ENCODE peak calls at places on chromosomes 12 and 14, in six cellular contexts. One of them, this sample, is unnamed.

GRCh38 chr12:13223176-13223806 is 26.8 kb downstream of the EMP1 start:
- DNase-seq in CD8-positive, alpha-beta T cell: no peak
- DNase-seq in uterus: no peak
- DNase-seq in tibial artery: no peak
- DNase-seq in A549: peak
- DNase-seq in pancreas: no peak
- DNase-seq in this sample: peak

GRCh38 chr14:52700701-52701172 is 5.4 kb upstream of the ERO1A start:
- DNase-seq in CD8-positive, alpha-beta T cell: no peak
- DNase-seq in uterus: no peak
- DNase-seq in tibial artery: no peak
- DNase-seq in A549: no peak
- DNase-seq in pancreas: no peak
- DNase-seq in this sample: peak

GRCh38 chr12:102298022-102298421 is 100.4 kb upstream of the PMCH start:
- DNase-seq in CD8-positive, alpha-beta T cell: no peak
- DNase-seq in uterus: no peak
- DNase-seq in tibial artery: no peak
- DNase-seq in A549: no peak
- DNase-seq in pancreas: no peak
- DNase-seq in this sample: peak

GRCh38 chr12:108823804-108824203 is 33.6 kb downstream of the SSH1 start:
- DNase-seq in CD8-positive, alpha-beta T cell: no peak
- DNase-seq in uterus: no peak
- DNase-seq in tibial artery: no peak
- DNase-seq in A549: no peak
- DNase-seq in pancreas: peak
- DNase-seq in this sample: no peak

GRCh38 chr12:46667547-46667946 is 158.2 kb downstream of the SLC38A4 start:
- DNase-seq in CD8-positive, alpha-beta T cell: no peak
- DNase-seq in uterus: no peak
- DNase-seq in tibial artery: no peak
- DNase-seq in A549: no peak
- DNase-seq in pancreas: no peak
- DNase-seq in this sample: peak

GRCh38 chr14:91869556-91869955 is 2.2 kb upstream of the TC2N start:
- DNase-seq in CD8-positive, alpha-beta T cell: peak
- DNase-seq in uterus: no peak
- DNase-seq in tibial artery: no peak
- DNase-seq in A549: no peak
- DNase-seq in pancreas: no peak
- DNase-seq in this sample: no peak

GRCh38 chr12:48917857-48918537 is 7.3 kb downstream of the FKBP11 start:
- DNase-seq in CD8-positive, alpha-beta T cell: peak
- DNase-seq in uterus: no peak
- DNase-seq in tibial artery: no peak
- DNase-seq in A549: no peak
- DNase-seq in pancreas: no peak
- DNase-seq in this sample: no peak

GRCh38 chr12:112473056-112473455 is 54.3 kb downstream of the PTPN11 start:
- DNase-seq in CD8-positive, alpha-beta T cell: no peak
- DNase-seq in uterus: no peak
- DNase-seq in tibial artery: no peak
- DNase-seq in A549: peak
- DNase-seq in pancreas: no peak
- DNase-seq in this sample: no peak

GRCh38 chr12:12338528-12339168 is 11.4 kb downstream of the MANSC1 start:
- DNase-seq in CD8-positive, alpha-beta T cell: no peak
- DNase-seq in uterus: no peak
- DNase-seq in tibial artery: no peak
- DNase-seq in A549: no peak
- DNase-seq in pancreas: no peak
- DNase-seq in this sample: peak

GRCh38 chr14:70810621-70811020 is 1.3 kb upstream of the MAP3K9 start:
- DNase-seq in CD8-positive, alpha-beta T cell: no peak
- DNase-seq in uterus: no peak
- DNase-seq in tibial artery: no peak
- DNase-seq in A549: no peak
- DNase-seq in pancreas: no peak
- DNase-seq in this sample: no peak

GRCh38 chr14:96139879-96140278 is 64.8 kb upstream of the BDKRB2 start:
- DNase-seq in CD8-positive, alpha-beta T cell: no peak
- DNase-seq in uterus: no peak
- DNase-seq in tibial artery: no peak
- DNase-seq in A549: no peak
- DNase-seq in pancreas: no peak
- DNase-seq in this sample: peak

GRCh38 chr14:91258021-91258618 is 13.6 kb upstream of the GPR68 start:
- DNase-seq in CD8-positive, alpha-beta T cell: no peak
- DNase-seq in uterus: peak
- DNase-seq in tibial artery: no peak
- DNase-seq in A549: no peak
- DNase-seq in pancreas: no peak
- DNase-seq in this sample: peak

GRCh38 chr12:54039417-54040147 is 6.7 kb downstream of the HOXC5 start:
- DNase-seq in CD8-positive, alpha-beta T cell: no peak
- DNase-seq in uterus: no peak
- DNase-seq in tibial artery: peak
- DNase-seq in A549: no peak
- DNase-seq in pancreas: no peak
- DNase-seq in this sample: no peak

GRCh38 chr12:97556201-97556824 is 93.7 kb downstream of the RMST start:
- DNase-seq in CD8-positive, alpha-beta T cell: no peak
- DNase-seq in uterus: no peak
- DNase-seq in tibial artery: no peak
- DNase-seq in A549: no peak
- DNase-seq in pancreas: no peak
- DNase-seq in this sample: peak

GRCh38 chr14:70698288-70698687 is 56.6 kb downstream of the TTC9 start:
- DNase-seq in CD8-positive, alpha-beta T cell: no peak
- DNase-seq in uterus: no peak
- DNase-seq in tibial artery: no peak
- DNase-seq in A549: peak
- DNase-seq in pancreas: no peak
- DNase-seq in this sample: peak

GRCh38 chr14:38705220-38705619 is 397.8 kb downstream of the SEC23A start:
- DNase-seq in CD8-positive, alpha-beta T cell: no peak
- DNase-seq in uterus: no peak
- DNase-seq in tibial artery: no peak
- DNase-seq in A549: no peak
- DNase-seq in pancreas: no peak
- DNase-seq in this sample: no peak

GRCh38 chr14:85359505-85359904 is 170.4 kb upstream of the FLRT2 start:
- DNase-seq in CD8-positive, alpha-beta T cell: no peak
- DNase-seq in uterus: no peak
- DNase-seq in tibial artery: no peak
- DNase-seq in A549: no peak
- DNase-seq in pancreas: no peak
- DNase-seq in this sample: no peak

GRCh38 chr14:73995977-73996378 is 23.1 kb downstream of the ENTPD5 start:
- DNase-seq in CD8-positive, alpha-beta T cell: no peak
- DNase-seq in uterus: no peak
- DNase-seq in tibial artery: no peak
- DNase-seq in A549: no peak
- DNase-seq in pancreas: no peak
- DNase-seq in this sample: no peak

GRCh38 chr12:5040368-5040767 is 3.3 kb upstream of the KCNA5 start:
- DNase-seq in CD8-positive, alpha-beta T cell: no peak
- DNase-seq in uterus: no peak
- DNase-seq in tibial artery: no peak
- DNase-seq in A549: no peak
- DNase-seq in pancreas: no peak
- DNase-seq in this sample: no peak

GRCh38 chr12:50647031-50647430 is 116.9 kb upstream of the ATF1 start:
- DNase-seq in CD8-positive, alpha-beta T cell: no peak
- DNase-seq in uterus: no peak
- DNase-seq in tibial artery: no peak
- DNase-seq in A549: no peak
- DNase-seq in pancreas: no peak
- DNase-seq in this sample: no peak

GRCh38 chr14:60304509-60304908 is 55.5 kb downstream of the PPM1A start:
- DNase-seq in CD8-positive, alpha-beta T cell: no peak
- DNase-seq in uterus: no peak
- DNase-seq in tibial artery: no peak
- DNase-seq in A549: no peak
- DNase-seq in pancreas: peak
- DNase-seq in this sample: no peak

GRCh38 chr12:12333980-12334709 is 15.9 kb downstream of the MANSC1 start:
- DNase-seq in CD8-positive, alpha-beta T cell: peak
- DNase-seq in uterus: peak
- DNase-seq in tibial artery: no peak
- DNase-seq in A549: peak
- DNase-seq in pancreas: peak
- DNase-seq in this sample: peak

GRCh38 chr14:68789002-68789797 is 3.7 kb downstream of the ZFP36L1 start:
- DNase-seq in CD8-positive, alpha-beta T cell: peak
- DNase-seq in uterus: peak
- DNase-seq in tibial artery: peak
- DNase-seq in A549: peak
- DNase-seq in pancreas: peak
- DNase-seq in this sample: peak
- H3K4me3 ChIP-seq in CD8-positive, alpha-beta T cell: peak
- H3K4me3 ChIP-seq in uterus: peak
- H3K4me3 ChIP-seq in tibial artery: peak
- H3K4me3 ChIP-seq in A549: peak
- H3K4me3 ChIP-seq in pancreas: peak
- H3K4me3 ChIP-seq in this sample: peak

GRCh38 chr12:89029961-89030360 is 322.3 kb downstream of the DUSP6 start:
- DNase-seq in CD8-positive, alpha-beta T cell: no peak
- DNase-seq in uterus: no peak
- DNase-seq in tibial artery: no peak
- DNase-seq in A549: no peak
- DNase-seq in pancreas: no peak
- DNase-seq in this sample: no peak
- TF ChIP-seq CTCF in CD8-positive, alpha-beta T cell: no peak
- TF ChIP-seq CTCF in uterus: no peak
- TF ChIP-seq CTCF in tibial artery: no peak
- TF ChIP-seq CTCF in A549: no peak
- TF ChIP-seq CTCF in pancreas: no peak
- TF ChIP-seq CTCF in this sample: no peak

DNA sequence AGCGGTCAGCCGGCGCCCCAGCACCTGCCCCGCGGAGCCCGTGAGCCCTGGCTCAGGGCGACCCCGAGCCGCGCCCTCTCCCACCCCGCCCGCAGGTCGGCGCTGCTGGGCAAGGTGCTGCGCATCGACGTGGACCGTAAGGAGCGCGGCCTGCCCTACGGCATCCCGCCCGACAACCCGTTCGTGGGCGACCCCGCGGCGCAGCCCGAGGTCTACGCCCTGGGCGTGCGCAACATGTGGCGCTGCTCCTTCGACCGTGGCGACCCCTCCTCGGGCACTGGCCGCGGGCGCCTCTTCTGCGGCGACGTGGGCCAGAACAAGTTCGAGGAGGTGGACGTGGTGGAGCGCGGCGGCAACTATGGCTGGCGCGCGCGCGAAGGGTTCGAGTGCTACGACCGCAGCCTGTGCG is 14.4 kb downstream of the HHIPL1 start:
- DNase-seq in CD8-positive, alpha-beta T cell: no peak
- DNase-seq in uterus: no peak
- DNase-seq in tibial artery: no peak
- DNase-seq in A549: no peak
- DNase-seq in pancreas: no peak
- DNase-seq in this sample: no peak
- H3K4me3 ChIP-seq in CD8-positive, alpha-beta T cell: no peak
- H3K4me3 ChIP-seq in uterus: no peak
- H3K4me3 ChIP-seq in tibial artery: no peak
- H3K4me3 ChIP-seq in A549: no peak
- H3K4me3 ChIP-seq in pancreas: no peak
- H3K4me3 ChIP-seq in this sample: no peak

GRCh38 chr12:121053706-121054105 is 14.7 kb upstream of the OASL start:
- DNase-seq in CD8-positive, alpha-beta T cell: no peak
- DNase-seq in uterus: no peak
- DNase-seq in tibial artery: no peak
- DNase-seq in A549: no peak
- DNase-seq in pancreas: no peak
- DNase-seq in this sample: no peak
- TF ChIP-seq CTCF in CD8-positive, alpha-beta T cell: no peak
- TF ChIP-seq CTCF in uterus: no peak
- TF ChIP-seq CTCF in tibial artery: no peak
- TF ChIP-seq CTCF in A549: no peak
- TF ChIP-seq CTCF in pancreas: no peak
- TF ChIP-seq CTCF in this sample: no peak

This sample was measured in mammary epithelial cell.